ENCODE peak calls at places on chromosomes 7 and 10, in five cellular contexts. D is NB4, K is left ventricle myocardium inferior, V is brain microvascular endothelial cell, P is PC-3. X is an unnamed sample.
A peak's percentile ranks its signal among the peaks of the same experiment; 100 is the strongest.

GRCh38 chr7:157499121-157499834 is 162.5 kb downstream of the DNAJB6 start:
- DNase-seq in D (no peak), K (peak; percentile 4), V (no peak), P (no peak), X (no peak)

GRCh38 chr10:1168763-1169162 is 112.6 kb downstream of the WDR37 start:
- DNase-seq in D (no peak), K (no peak), V (no peak), P (no peak), X (no peak)

GRCh38 chr10:77899080-77899477 is 27.5 kb downstream of the DLG5 start:
- DNase-seq in D (no peak), K (no peak), V (no peak), P (peak; percentile 99), X (no peak)

GRCh38 chr7:81925530-81925929 is 155.7 kb upstream of the HGF start:
- DNase-seq in D (no peak), K (no peak), V (no peak), P (peak; percentile 19), X (no peak)

GRCh38 chr10:79289801-79290200 is 57.5 kb upstream of the PPIF start:
- DNase-seq in D (no peak), K (no peak), V (no peak), P (peak; percentile 42), X (no peak)

GRCh38 chr7:97006146-97006950 is 995 bp downstream of the DLX6 start:
- DNase-seq in D (peak; percentile 45), K (no peak), V (no peak), P (no peak), X (no peak)

GRCh38 chr10:93438796-93439253 is 43.3 kb downstream of the MYOF start:
- DNase-seq in D (no peak), K (no peak), V (peak; percentile 24), P (no peak), X (no peak)

GRCh38 chr10:44006826-44007225 is 358.1 kb upstream of the ZNF32 start:
- DNase-seq in D (no peak), K (no peak), V (no peak), P (no peak), X (no peak)

GRCh38 chr10:29681700-29682444 is 47.1 kb upstream of the SVIL start:
- DNase-seq in D (peak; percentile 96), K (no peak), V (no peak), P (no peak), X (no peak)

GRCh38 chr10:114576132-114576487 is 82.0 kb downstream of the ABLIM1 start:
- DNase-seq in D (no peak), K (no peak), V (no peak), P (no peak), X (no peak)

GRCh38 chr10:44306147-44306710 is 78.7 kb downstream of the CXCL12 start:
- DNase-seq in D (no peak), K (no peak), V (peak; percentile 39), P (peak; percentile 48), X (no peak)

GRCh38 chr10:72273410-72274212 is at the start of gene DDIT4:
- DNase-seq in D (peak; percentile 100), K (peak; percentile 100), V (peak; percentile 99), P (peak; percentile 96), X (peak; percentile 100)

GRCh38 chr10:6044651-6045599 is 17.2 kb downstream of the IL2RA start:
- DNase-seq in D (peak; percentile 70), K (no peak), V (no peak), P (no peak), X (no peak)

GRCh38 chr7:116798205-116798730 is 64.1 kb upstream of the CAPZA2 start:
- DNase-seq in D (no peak), K (no peak), V (no peak), P (no peak), X (no peak)

GRCh38 chr10:102393411-102394078 is 2.0 kb upstream of the NFKB2 start:
- DNase-seq in D (no peak), K (no peak), V (peak; percentile 13), P (no peak), X (no peak)

GRCh38 chr7:90430614-90431445 is 27.6 kb downstream of the CLDN12 start:
- DNase-seq in D (no peak), K (no peak), V (no peak), P (no peak), X (no peak)

GRCh38 chr7:37925620-37926019 is 5.2 kb downstream of the EPDR1 start:
- DNase-seq in D (no peak), K (no peak), V (no peak), P (no peak), X (no peak)

GRCh38 chr7:9672518-9672917 is 1239.1 kb downstream of the NXPH1 start:
- DNase-seq in D (no peak), K (no peak), V (no peak), P (no peak), X (no peak)

GRCh38 chr10:30256084-30256483 is 93.0 kb downstream of the MTPAP start:
- DNase-seq in D (no peak), K (no peak), V (no peak), P (no peak), X (no peak)

GRCh38 chr7:590731-591551 is 71.3 kb upstream of the PDGFA start:
- DNase-seq in D (no peak), K (no peak), V (no peak), P (no peak), X (no peak)

GRCh38 chr7:108234281-108234680 is 104.1 kb upstream of the LAMB4 start:
- DNase-seq in D (no peak), K (no peak), V (no peak), P (no peak), X (no peak)

GRCh38 chr10:120735773-120736371 is 115.3 kb upstream of the WDR11 start:
- DNase-seq in D (peak; percentile 32), K (no peak), V (no peak), P (peak; percentile 50), X (no peak)

GRCh38 chr7:93374345-93374940 is 142.3 kb downstream of the VPS50 start:
- DNase-seq in D (peak; percentile 51), K (no peak), V (peak; percentile 29), P (peak; percentile 59), X (no peak)

GRCh38 chr10:34413214-34413613 is 401.9 kb downstream of the PARD3 start:
- DNase-seq in D (no peak), K (no peak), V (no peak), P (no peak), X (no peak)
- H3K4me3 ChIP-seq in D (no peak overlapping the region), K (no peak overlapping the region), V (no peak overlapping the region), P (no peak overlapping the region), X (no peak overlapping the region)

DNA sequence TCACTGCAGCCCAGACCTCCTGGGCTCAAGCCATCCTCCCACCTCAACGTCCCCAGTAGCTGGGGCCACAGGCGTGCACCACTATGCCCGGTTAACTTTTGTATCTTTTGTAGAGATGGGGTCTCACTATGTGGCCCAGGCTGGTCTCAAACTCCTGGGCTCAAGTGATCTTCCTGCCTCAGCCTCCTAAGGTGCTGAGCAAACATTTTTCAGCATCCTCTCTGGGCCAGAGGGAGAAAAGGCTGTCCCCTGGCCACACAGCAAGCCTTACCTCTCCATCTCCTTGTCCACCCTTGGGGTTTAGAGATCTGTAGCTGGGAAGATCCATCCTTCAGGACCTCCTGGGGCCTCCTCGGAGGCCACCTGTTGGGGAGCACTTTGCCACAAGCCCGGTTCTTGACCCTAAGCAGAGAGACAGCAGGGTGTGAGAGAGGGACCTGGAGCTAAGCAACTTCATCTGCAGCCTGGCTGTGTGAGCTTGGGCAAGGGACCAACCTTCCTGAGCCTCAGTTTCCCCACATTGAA is 85.8 kb downstream of the MYL10 start:
- DNase-seq in D (no peak), K (no peak), V (no peak), P (no peak), X (no peak)
- H3K4me3 ChIP-seq in D (no peak overlapping the region), K (no peak overlapping the region), V (no peak overlapping the region), P (no peak overlapping the region), X (no peak overlapping the region)

GRCh38 chr7:69438584-69438983 is 159.7 kb upstream of the AUTS2 start:
- DNase-seq in D (no peak), K (no peak), V (no peak), P (no peak), X (no peak)
- H3K4me3 ChIP-seq in D (no peak overlapping the region), K (no peak overlapping the region), V (no peak overlapping the region), P (no peak overlapping the region), X (no peak overlapping the region)

DNA sequence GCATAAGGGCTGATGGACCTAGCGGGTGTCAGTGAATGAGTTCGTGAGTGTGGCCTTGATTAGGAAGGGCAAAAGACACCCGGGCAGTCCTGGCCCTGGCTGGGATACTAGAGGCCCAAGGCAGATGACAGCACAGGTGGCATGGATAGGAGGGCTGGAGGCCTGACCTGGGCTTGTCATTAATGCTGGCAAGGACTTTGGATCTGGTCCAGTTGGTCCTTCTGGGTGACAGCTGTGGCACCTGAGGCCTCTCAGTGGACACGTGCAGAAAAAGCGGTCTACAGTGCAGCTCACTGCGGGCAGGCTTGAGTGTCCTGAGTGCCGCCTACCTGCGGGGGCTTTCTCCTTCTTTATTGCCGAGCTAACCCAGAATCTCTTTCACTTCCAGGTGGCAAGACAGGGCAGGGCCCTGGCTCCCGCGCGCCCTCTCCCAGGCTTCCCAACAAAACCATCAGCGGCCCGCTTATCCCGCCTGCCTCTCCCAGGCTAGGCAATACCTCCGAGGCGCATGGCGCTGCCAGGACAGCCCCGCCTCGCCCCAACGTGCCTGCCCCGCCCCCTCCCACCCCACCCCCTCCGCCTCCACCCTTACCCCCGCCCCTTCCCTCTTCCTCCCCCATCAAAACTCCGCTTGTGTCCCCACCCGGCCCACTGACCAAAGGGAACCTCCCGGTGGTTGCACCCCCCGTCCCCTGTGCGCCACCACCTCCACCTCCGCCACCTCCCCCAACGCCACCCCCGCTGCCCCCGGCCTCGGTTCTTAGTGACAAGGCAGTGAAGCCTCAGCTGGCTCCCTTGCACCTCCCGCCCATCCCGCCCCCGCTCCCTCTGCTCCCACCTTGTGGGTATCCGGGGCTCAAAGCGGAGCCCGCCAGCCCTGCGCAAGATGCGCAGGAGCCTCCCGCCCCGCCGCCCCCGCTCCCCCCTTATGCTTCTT is 77.4 kb downstream of the WIPF3 start:
- DNase-seq in D (no peak), K (no peak), V (no peak), P (peak; percentile 50), X (no peak)
- H3K4me3 ChIP-seq in D (no peak overlapping the region), K (no peak overlapping the region), V (peak overlapping the region; percentile 12), P (peak overlapping the region; percentile 63), X (no peak overlapping the region)

GRCh38 chr7:78472519-78472918 is 673.9 kb downstream of the PHTF2 start:
- DNase-seq in D (no peak), K (no peak), V (no peak), P (no peak), X (no peak)

GRCh38 chr7:78476851-78477405 is 678.4 kb downstream of the PHTF2 start:
- DNase-seq in D (no peak), K (no peak), V (no peak), P (no peak), X (no peak)

GRCh38 chr7:78473902-78474301 is 675.3 kb downstream of the PHTF2 start:
- DNase-seq in D (no peak), K (no peak), V (no peak), P (no peak), X (no peak)

GRCh38 chr7:78473011-78473410 is 674.4 kb downstream of the PHTF2 start:
- DNase-seq in D (no peak), K (no peak), V (no peak), P (no peak), X (no peak)
- H3K4me3 ChIP-seq in D (no peak overlapping the region), K (no peak overlapping the region), V (no peak overlapping the region), P (no peak overlapping the region), X (no peak overlapping the region)

DNA sequence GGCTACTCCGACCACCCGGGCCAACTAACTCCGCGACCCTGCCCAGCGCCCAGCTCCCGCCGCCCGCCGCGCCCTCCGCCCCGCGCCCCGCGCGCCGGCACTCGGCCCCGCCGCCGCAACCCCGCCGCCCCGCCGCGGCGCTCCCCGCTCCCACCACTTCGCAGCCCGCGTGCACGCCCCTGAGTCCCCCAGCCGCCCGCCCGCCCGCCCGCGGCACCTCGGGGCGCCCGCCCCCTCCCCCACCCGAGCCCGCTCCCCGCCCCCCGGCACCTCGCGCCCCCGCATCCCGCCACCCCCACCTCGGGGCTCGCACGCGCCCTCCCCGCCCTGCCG is 598 bp downstream of the JAZF1 start:
- DNase-seq in D (no peak), K (no peak), V (no peak), P (no peak), X (no peak)
- H3K4me3 ChIP-seq in D (no peak overlapping the region), K (peak overlapping the region; percentile 79), V (peak overlapping the region; percentile 77), P (peak overlapping the region; percentile 77), X (peak overlapping the region; percentile 63)